ENCODE peak calls at places on chromosomes 11 and 22, in six cellular contexts. H is GM23248; R is hippocampal formation; C is Calu3; W is activated naive CD8-positive, alpha-beta T cell treated with anti-CD3 and anti-CD28 coated beads, Interleukin-2, amount 50 U/mL, for 24 hours; E is left colon. L is an unnamed sample.

GRCh38 chr11:70080763-70081162 is 2.6 kb downstream of the ANO1 start:
- DNase-seq in R (no peak), C (peak), E (no peak), H (peak), W (no peak), L (no peak)

GRCh38 chr22:26892401-26893033 is 235.1 kb downstream of the MIAT start:
- DNase-seq in R (no peak), W (no peak), E (peak), C (peak), H (peak), L (no peak)

GRCh38 chr11:68142028-68142412 is 20.8 kb upstream of the CHKA start:
- DNase-seq in R (no peak), C (peak), W (peak), H (no peak), E (no peak), L (no peak)

GRCh38 chr22:19970479-19971275 is 29.1 kb upstream of the TXNRD2 start:
- DNase-seq in H (peak), W (peak), C (peak), R (peak), E (peak), L (peak)

GRCh38 chr11:10021563-10021962 is 272.5 kb downstream of the SBF2 start:
- DNase-seq in C (no peak), H (no peak), E (no peak), W (no peak), R (no peak), L (peak)

GRCh38 chr11:17894929-17895658 is 117.8 kb downstream of the SERGEF start:
- DNase-seq in C (no peak), E (no peak), R (no peak), W (no peak), H (no peak), L (no peak)

GRCh38 chr11:58575377-58576020 is at the start of gene LPXN:
- DNase-seq in C (no peak), R (peak), W (peak), H (peak), E (peak), L (no peak)

GRCh38 chr22:45542001-45542520 is 39.4 kb downstream of the FBLN1 start:
- DNase-seq in R (no peak), W (no peak), H (no peak), E (no peak), C (no peak), L (no peak)

GRCh38 chr11:35662061-35662648 is 420 bp upstream of the TRIM44 start:
- DNase-seq in E (no peak), H (peak), C (no peak), W (no peak), R (peak), L (peak)

GRCh38 chr11:127950162-127950561 is 637.2 kb downstream of the ETS1 start:
- DNase-seq in H (no peak), C (no peak), W (no peak), R (no peak), E (no peak), L (no peak)

GRCh38 chr11:64598106-64598796 is 7.2 kb downstream of the SLC22A12 start:
- DNase-seq in W (no peak), H (no peak), R (no peak), C (no peak), E (no peak), L (no peak)

L was measured in HepG2.